ENCODE peak calls at places on chromosomes 3 and 15, in ten cellular contexts. V is GM23338, Q is HFFc6, Z is A673, Y is AG04449, I is choroid plexus epithelial cell, O is progenitor cell of endocrine pancreas, P is endothelial cell, U is HL-60, H is AG10803. C is an unnamed sample.

GRCh38 chr3:152944671-152945070 is 109.7 kb downstream of the P2RY1 start:
- DNase-seq in V (peak), Q (no peak), Z (no peak), Y (no peak), I (no peak), O (no peak), P (no peak), U (no peak), H (no peak), C (no peak)

GRCh38 chr3:150751781-150752263 is 11.1 kb downstream of the SIAH2 start:
- DNase-seq in V (no peak), Q (no peak), Z (peak), Y (no peak), I (no peak), O (no peak), P (no peak), U (no peak), H (no peak), C (no peak)

GRCh38 chr3:14223595-14223994 is 45.0 kb downstream of the LSM3 start:
- DNase-seq in V (no peak), Q (no peak), Z (no peak), Y (no peak), I (no peak), O (no peak), P (no peak), U (no peak), H (no peak), C (no peak)

GRCh38 chr3:130935761-130936160 is 41.9 kb downstream of the ATP2C1 start:
- DNase-seq in V (no peak), Q (peak), Z (no peak), Y (peak), I (peak), O (no peak), P (no peak), U (no peak), H (peak), C (no peak)

GRCh38 chr3:118298133-118298532 is 736.5 kb downstream of the IGSF11 start:
- DNase-seq in V (no peak), Q (no peak), Z (no peak), Y (no peak), I (no peak), O (no peak), P (no peak), U (no peak), H (no peak), C (no peak)

GRCh38 chr3:48011771-48012170 is 4.4 kb downstream of the MAP4 start:
- DNase-seq in V (no peak), Q (no peak), Z (no peak), Y (no peak), I (no peak), O (no peak), P (no peak), U (no peak), H (no peak), C (no peak)

GRCh38 chr15:71055461-71055860 is 59.8 kb upstream of the THSD4 start:
- DNase-seq in V (no peak), Q (peak), Z (peak), Y (no peak), I (peak), O (no peak), P (no peak), U (no peak), H (no peak), C (no peak)

GRCh38 chr3:172307143-172307560 is 141.1 kb downstream of the GHSR start:
- DNase-seq in V (no peak), Q (peak), Z (no peak), Y (no peak), I (peak), O (no peak), P (no peak), U (no peak), H (no peak), C (no peak)

GRCh38 chr15:81338422-81339007 is 14.6 kb upstream of the STARD5 start:
- DNase-seq in V (no peak), Q (peak), Z (peak), Y (peak), I (peak), O (no peak), P (no peak), U (no peak), H (peak), C (no peak)

GRCh38 chr3:55074861-55075260 is 147.0 kb upstream of the LRTM1 start:
- DNase-seq in V (no peak), Q (no peak), Z (no peak), Y (no peak), I (no peak), O (no peak), P (no peak), U (no peak), H (no peak), C (no peak)

GRCh38 chr15:74504418-74504817 is 36.6 kb upstream of the ARID3B start:
- DNase-seq in V (no peak), Q (no peak), Z (no peak), Y (no peak), I (no peak), O (no peak), P (no peak), U (no peak), H (no peak), C (no peak)

GRCh38 chr15:97902140-97902780 is 58.2 kb upstream of the ARRDC4 start:
- DNase-seq in V (no peak), Q (peak), Z (peak), Y (no peak), I (peak), O (no peak), P (no peak), U (no peak), H (peak), C (no peak)

GRCh38 chr3:49411550-49411967 is 217 bp downstream of the RHOA start:
- DNase-seq in V (peak), Q (no peak), Z (no peak), Y (no peak), I (no peak), O (peak), P (peak), U (peak), H (no peak), C (peak)

GRCh38 chr15:101062471-101063171 is 143.5 kb downstream of the LRRK1 start:
- DNase-seq in V (peak), Q (no peak), Z (no peak), Y (no peak), I (no peak), O (no peak), P (no peak), U (no peak), H (no peak), C (no peak)

GRCh38 chr3:118955914-118956556 is 78.6 kb downstream of the IGSF11 start:
- DNase-seq in V (no peak), Q (no peak), Z (no peak), Y (no peak), I (no peak), O (no peak), P (no peak), U (no peak), H (no peak), C (no peak)

GRCh38 chr3:126472277-126473006 is 3.2 kb downstream of the ZXDC start:
- DNase-seq in V (no peak), Q (peak), Z (peak), Y (peak), I (peak), O (no peak), P (no peak), U (peak), H (peak), C (no peak)

GRCh38 chr3:52446631-52447511 is 2.0 kb upstream of the SEMA3G start:
- DNase-seq in V (peak), Q (peak), Z (peak), Y (no peak), I (peak), O (peak), P (peak), U (peak), H (peak), C (peak)

GRCh38 chr3:148911597-148911996 is 46.5 kb downstream of the CPA3 start:
- DNase-seq in V (no peak), Q (no peak), Z (no peak), Y (no peak), I (no peak), O (no peak), P (no peak), U (no peak), H (no peak), C (no peak)

GRCh38 chr3:107216711-107217110 is 160.5 kb upstream of the CCDC54 start:
- DNase-seq in V (no peak), Q (peak), Z (no peak), Y (peak), I (peak), O (no peak), P (no peak), U (no peak), H (peak), C (no peak)

GRCh38 chr15:44545934-44546802 is 9.2 kb downstream of the EIF3J start:
- DNase-seq in V (peak), Q (peak), Z (no peak), Y (no peak), I (peak), O (no peak), P (no peak), U (no peak), H (peak), C (no peak)

GRCh38 chr15:25456196-25456595 is 17.4 kb upstream of the UBE3A start:
- DNase-seq in V (no peak), Q (no peak), Z (no peak), Y (no peak), I (no peak), O (no peak), P (no peak), U (no peak), H (no peak), C (no peak)

GRCh38 chr15:33729648-33730047 is 238.6 kb upstream of the CHRM5 start:
- DNase-seq in V (peak), Q (no peak), Z (no peak), Y (no peak), I (peak), O (no peak), P (no peak), U (no peak), H (no peak), C (no peak)

GRCh38 chr3:111723293-111723963 is 128.3 kb upstream of the ZBED2 start:
- DNase-seq in V (no peak), Q (peak), Z (no peak), Y (peak), I (peak), O (no peak), P (no peak), U (no peak), H (peak), C (no peak)

GRCh38 chr3:125024817-125025216 is 31.0 kb downstream of the HEG1 start:
- DNase-seq in V (no peak), Q (no peak), Z (no peak), Y (no peak), I (no peak), O (no peak), P (no peak), U (no peak), H (no peak), C (no peak)

GRCh38 chr15:101191242-101191641 is 60.6 kb downstream of the CHSY1 start:
- DNase-seq in V (no peak), Q (peak), Z (no peak), Y (no peak), I (no peak), O (no peak), P (no peak), U (no peak), H (no peak), C (no peak)

GRCh38 chr3:132641837-132642538 is 17.6 kb downstream of the ACAD11 start:
- DNase-seq in V (peak), Q (peak), Z (peak), Y (no peak), I (peak), O (no peak), P (no peak), U (peak), H (peak), C (no peak)

GRCh38 chr15:74889882-74890768 is at the start of gene MPI:
- DNase-seq in V (peak), Q (peak), Z (peak), Y (no peak), I (peak), O (peak), P (peak), U (peak), H (peak), C (peak)

GRCh38 chr3:141487419-141488345 is 855 bp downstream of the RASA2 start:
- DNase-seq in V (peak), Q (peak), Z (peak), Y (no peak), I (peak), O (peak), P (peak), U (peak), H (peak), C (peak)

GRCh38 chr3:183653209-183654064 is 18.0 kb downstream of the KLHL24 start:
- DNase-seq in V (peak), Q (no peak), Z (peak), Y (no peak), I (peak), O (no peak), P (no peak), U (peak), H (no peak), C (no peak)

GRCh38 chr3:63343674-63344073 is 65.6 kb downstream of the SYNPR start:
- DNase-seq in V (peak), Q (peak), Z (peak), Y (peak), I (peak), O (no peak), P (peak), U (peak), H (peak), C (no peak)

GRCh38 chr3:27939510-27939909 is 217.4 kb upstream of the EOMES start:
- DNase-seq in V (no peak), Q (no peak), Z (no peak), Y (no peak), I (peak), O (no peak), P (no peak), U (no peak), H (no peak), C (no peak)

GRCh38 chr3:187986514-187986934 is 167.4 kb upstream of the LPP start:
- DNase-seq in V (no peak), Q (peak), Z (no peak), Y (peak), I (peak), O (no peak), P (no peak), U (peak), H (peak), C (no peak)

GRCh38 chr15:41944313-41944940 is 27.9 kb downstream of the EHD4 start:
- DNase-seq in V (no peak), Q (peak), Z (peak), Y (peak), I (peak), O (no peak), P (no peak), U (no peak), H (peak), C (no peak)

GRCh38 chr3:76039431-76039830 is 254.1 kb upstream of the ZNF717 start:
- DNase-seq in V (peak), Q (no peak), Z (peak), Y (no peak), I (peak), O (no peak), P (no peak), U (no peak), H (no peak), C (no peak)

GRCh38 chr3:188153498-188153948 is 434 bp upstream of the LPP start:
- DNase-seq in V (peak), Q (peak), Z (peak), Y (peak), I (peak), O (no peak), P (peak), U (peak), H (peak), C (peak)

GRCh38 chr3:133746722-133747086 is 511 bp downstream of the TF start:
- DNase-seq in V (no peak), Q (no peak), Z (no peak), Y (no peak), I (no peak), O (no peak), P (no peak), U (no peak), H (no peak), C (no peak)

GRCh38 chr3:133749427-133750200 is 3.4 kb downstream of the TF start:
- DNase-seq in V (no peak), Q (no peak), Z (no peak), Y (no peak), I (no peak), O (no peak), P (no peak), U (no peak), H (no peak), C (no peak)

GRCh38 chr3:133747373-133747772 is 1.2 kb downstream of the TF start:
- DNase-seq in V (no peak), Q (no peak), Z (no peak), Y (no peak), I (no peak), O (no peak), P (no peak), U (no peak), H (no peak), C (no peak)

GRCh38 chr3:133745981-133746721 is at the start of gene TF:
- DNase-seq in V (peak), Q (no peak), Z (no peak), Y (no peak), I (peak), O (no peak), P (peak), U (no peak), H (no peak), C (no peak)

GRCh38 chr3:133747907-133748639 is 1.9 kb downstream of the TF start:
- DNase-seq in V (no peak), Q (no peak), Z (no peak), Y (no peak), I (no peak), O (no peak), P (no peak), U (no peak), H (no peak), C (no peak)
- TF ChIP-seq CTCF in V (no peak), Q (no peak), Z (no peak), Y (no peak), I (no peak), O (no peak), P (no peak), U (no peak), H (no peak), C (no peak)

GRCh38 chr3:108320746-108321350 is 24.5 kb downstream of the HHLA2 start:
- DNase-seq in V (peak), Q (no peak), Z (no peak), Y (no peak), I (no peak), O (no peak), P (no peak), U (no peak), H (no peak), C (no peak)

GRCh38 chr3:108327168-108327567 is 30.8 kb downstream of the HHLA2 start:
- DNase-seq in V (no peak), Q (no peak), Z (no peak), Y (no peak), I (no peak), O (no peak), P (no peak), U (no peak), H (no peak), C (no peak)

GRCh38 chr3:108324177-108324576 is 27.8 kb downstream of the HHLA2 start:
- DNase-seq in V (no peak), Q (no peak), Z (no peak), Y (no peak), I (no peak), O (no peak), P (no peak), U (no peak), H (no peak), C (no peak)

GRCh38 chr3:108319428-108320053 is 23.2 kb downstream of the HHLA2 start:
- DNase-seq in V (no peak), Q (no peak), Z (no peak), Y (no peak), I (no peak), O (no peak), P (no peak), U (no peak), H (peak), C (no peak)

DNA sequence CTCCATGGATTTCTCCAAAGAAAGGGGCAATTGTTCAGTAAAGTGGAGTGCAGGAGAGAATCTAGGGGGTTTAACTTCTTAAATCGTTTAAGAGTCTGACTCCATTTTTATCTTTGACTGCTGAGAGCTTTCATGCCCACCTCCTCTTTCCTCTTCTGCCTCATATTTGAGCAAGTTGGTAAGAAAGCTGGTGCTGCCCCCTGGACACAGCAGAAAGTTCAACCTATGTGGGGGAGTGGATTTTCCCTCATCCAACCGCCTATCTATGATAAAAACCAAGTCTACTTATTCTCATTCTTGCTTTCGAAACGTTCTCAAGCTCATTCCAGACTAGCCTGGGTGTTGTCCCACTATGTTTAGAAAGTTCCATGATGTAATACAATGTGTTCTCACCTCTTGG is 26.0 kb downstream of the HHLA2 start:
- DNase-seq in V (no peak), Q (no peak), Z (peak), Y (no peak), I (peak), O (no peak), P (peak), U (no peak), H (no peak), C (no peak)
- TF ChIP-seq CTCF in V (peak), Q (no peak), Z (peak), Y (no peak), I (peak), O (no peak), P (no peak), U (no peak), H (no peak), C (no peak)

GRCh38 chr15:90902996-90903732 is at the start of gene MAN2A2:
- DNase-seq in V (peak), Q (peak), Z (peak), Y (no peak), I (peak), O (peak), P (peak), U (peak), H (peak), C (peak)
- TF ChIP-seq CTCF in V (no peak), Q (no peak), Z (no peak), Y (no peak), I (no peak), O (no peak), P (no peak), U (no peak), H (no peak), C (no peak)

DNA sequence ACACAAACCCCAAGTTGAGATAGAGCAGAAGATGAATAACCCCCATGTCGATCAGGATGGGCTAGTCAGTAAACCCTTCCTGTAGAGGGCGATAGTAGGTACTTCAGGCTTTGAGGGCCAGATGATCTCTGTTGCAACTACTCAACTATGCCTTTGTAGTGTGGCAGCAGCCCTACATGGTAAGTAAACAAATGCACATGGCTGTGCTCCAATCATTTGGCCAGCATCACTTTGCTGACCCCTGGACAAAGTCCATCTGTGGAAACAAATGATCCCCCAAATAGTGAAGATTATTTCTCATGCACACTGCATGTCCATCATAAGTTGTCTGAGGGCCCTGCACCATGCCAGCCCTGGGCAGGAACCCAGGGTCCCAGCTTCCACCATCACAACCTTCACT is 402.2 kb upstream of the PROK2 start:
- DNase-seq in V (peak), Q (no peak), Z (no peak), Y (no peak), I (peak), O (no peak), P (no peak), U (no peak), H (no peak), C (no peak)
- TF ChIP-seq CTCF in V (peak), Q (peak), Z (no peak), Y (no peak), I (peak), O (no peak), P (peak), U (no peak), H (peak), C (no peak)